ENCODE peak calls at places on chromosomes 2 and 18, in four cellular contexts. W is IMR-90, U is GM12878, J is H1. T is an unnamed sample.
A peak's percentile ranks its signal among the peaks of the same experiment; 100 is the strongest.

GRCh38 chr2:200985806-200986205 is 22.3 kb upstream of the ORC2 start:
- DNase-seq in W (peak; percentile 84), J (no peak), U (no peak), T (no peak)

GRCh38 chr2:21331625-21332370 is 208.0 kb downstream of the TDRD15 start:
- DNase-seq in U (no peak), J (no peak), W (no peak), T (no peak)

GRCh38 chr2:120858764-120859525 is 123.3 kb downstream of the GLI2 start:
- DNase-seq in U (no peak), J (no peak), W (no peak), T (no peak)

GRCh38 chr2:58918138-58918537 is 677.0 kb upstream of the FANCL start:
- DNase-seq in J (no peak), U (no peak), W (peak; percentile 76), T (no peak)

GRCh38 chr2:29504746-29505145 is 389.5 kb downstream of the CLIP4 start:
- DNase-seq in W (no peak), J (no peak), U (no peak), T (no peak)

GRCh38 chr2:26598336-26599006 is 42.7 kb downstream of the CIB4 start:
- DNase-seq in W (no peak), U (no peak), J (no peak), T (no peak)

GRCh38 chr2:53028259-53028658 is 739.3 kb upstream of the CHAC2 start:
- DNase-seq in W (peak; percentile 70), J (no peak), U (no peak), T (no peak)

GRCh38 chr2:195561205-195562032 is 95.6 kb upstream of the SLC39A10 start:
- DNase-seq in W (peak; percentile 99), J (no peak), U (peak; percentile 82), T (no peak)

GRCh38 chr2:235811446-235812184 is 317.8 kb downstream of the AGAP1 start:
- DNase-seq in W (peak; percentile 8), U (no peak), J (no peak), T (no peak)

GRCh38 chr18:48342588-48342987 is 66.6 kb downstream of the ZBTB7C start:
- DNase-seq in J (no peak), W (no peak), U (no peak), T (no peak)

GRCh38 chr18:50816767-50817166 is 3.0 kb downstream of the MRO start:
- DNase-seq in U (no peak), W (no peak), J (no peak), T (no peak)

GRCh38 chr2:222576390-222577081 is 79.4 kb downstream of the FARSB start:
- DNase-seq in J (no peak), U (no peak), W (peak; percentile 17), T (no peak)

GRCh38 chr2:28327963-28328922 is 64.4 kb upstream of the FOSL2 start:
- DNase-seq in J (no peak), W (peak; percentile 68), U (no peak), T (no peak)

GRCh38 chr2:19649785-19650380 is 251.9 kb downstream of the TTC32 start:
- DNase-seq in U (no peak), J (no peak), W (peak; percentile 100), T (no peak)
- TF ChIP-seq CHD1 in U (no peak), J (no peak), W (no peak), T (no peak)

GRCh38 chr2:239897596-239898235 is 127.4 kb downstream of the NDUFA10 start:
- DNase-seq in W (no peak), U (no peak), J (no peak), T (no peak)

GRCh38 chr2:239895669-239896068 is 129.5 kb downstream of the NDUFA10 start:
- DNase-seq in U (no peak), J (no peak), W (no peak), T (no peak)

GRCh38 chr2:239894276-239894675 is 130.9 kb downstream of the NDUFA10 start:
- DNase-seq in J (no peak), W (no peak), U (no peak), T (no peak)

GRCh38 chr2:239895116-239895515 is 130.0 kb downstream of the NDUFA10 start:
- DNase-seq in W (no peak), U (no peak), J (no peak), T (no peak)

GRCh38 chr2:239896075-239896474 is 129.1 kb downstream of the NDUFA10 start:
- DNase-seq in W (no peak), J (peak; percentile 27), U (no peak), T (no peak)
- TF ChIP-seq RAD21 in W (no peak), J (no peak), U (no peak), T (no peak)

GRCh38 chr18:53153281-53153680 is 813.3 kb downstream of the DCC start:
- DNase-seq in U (no peak), W (no peak), J (no peak), T (peak; percentile 1)

GRCh38 chr18:53152478-53152877 is 812.5 kb downstream of the DCC start:
- DNase-seq in U (no peak), J (no peak), W (no peak), T (no peak)

GRCh38 chr18:53148056-53148574 is 808.1 kb downstream of the DCC start:
- DNase-seq in W (no peak), J (no peak), U (no peak), T (no peak)

DNA sequence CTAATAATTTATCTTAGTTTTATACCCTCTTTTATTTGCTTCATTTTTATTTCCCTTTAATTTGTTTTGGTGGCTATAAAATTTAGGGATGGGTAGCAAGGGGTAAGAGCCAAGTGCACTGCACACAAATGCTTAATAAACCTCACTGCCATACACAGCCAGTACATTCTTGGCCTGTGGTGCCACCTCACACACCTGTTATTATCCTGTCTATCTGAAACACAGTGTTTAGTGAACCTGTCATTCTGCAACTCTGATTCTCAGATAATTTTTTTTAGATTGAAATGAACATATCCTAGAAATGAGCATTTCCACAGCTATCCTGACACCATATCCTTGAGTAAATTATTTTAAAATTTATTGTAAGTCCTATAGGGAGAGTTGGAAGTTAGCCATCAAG is 807.5 kb downstream of the DCC start:
- DNase-seq in J (no peak), U (no peak), W (no peak), T (no peak)
- TF ChIP-seq CHD1 in J (no peak), U (no peak), W (no peak), T (no peak)

GRCh38 chr2:43082878-43083261 is 143.5 kb downstream of the ZFP36L2 start:
- DNase-seq in W (no peak), U (no peak), J (no peak), T (no peak)

GRCh38 chr2:43084699-43085091 is 141.7 kb downstream of the ZFP36L2 start:
- DNase-seq in U (no peak), J (no peak), W (peak; percentile 73), T (no peak)

GRCh38 chr2:43082111-43082877 is 144.1 kb downstream of the ZFP36L2 start:
- DNase-seq in J (no peak), U (no peak), W (peak; percentile 79), T (no peak)

GRCh38 chr2:43083278-43083677 is 143.1 kb downstream of the ZFP36L2 start:
- DNase-seq in U (no peak), J (no peak), W (no peak), T (no peak)

DNA sequence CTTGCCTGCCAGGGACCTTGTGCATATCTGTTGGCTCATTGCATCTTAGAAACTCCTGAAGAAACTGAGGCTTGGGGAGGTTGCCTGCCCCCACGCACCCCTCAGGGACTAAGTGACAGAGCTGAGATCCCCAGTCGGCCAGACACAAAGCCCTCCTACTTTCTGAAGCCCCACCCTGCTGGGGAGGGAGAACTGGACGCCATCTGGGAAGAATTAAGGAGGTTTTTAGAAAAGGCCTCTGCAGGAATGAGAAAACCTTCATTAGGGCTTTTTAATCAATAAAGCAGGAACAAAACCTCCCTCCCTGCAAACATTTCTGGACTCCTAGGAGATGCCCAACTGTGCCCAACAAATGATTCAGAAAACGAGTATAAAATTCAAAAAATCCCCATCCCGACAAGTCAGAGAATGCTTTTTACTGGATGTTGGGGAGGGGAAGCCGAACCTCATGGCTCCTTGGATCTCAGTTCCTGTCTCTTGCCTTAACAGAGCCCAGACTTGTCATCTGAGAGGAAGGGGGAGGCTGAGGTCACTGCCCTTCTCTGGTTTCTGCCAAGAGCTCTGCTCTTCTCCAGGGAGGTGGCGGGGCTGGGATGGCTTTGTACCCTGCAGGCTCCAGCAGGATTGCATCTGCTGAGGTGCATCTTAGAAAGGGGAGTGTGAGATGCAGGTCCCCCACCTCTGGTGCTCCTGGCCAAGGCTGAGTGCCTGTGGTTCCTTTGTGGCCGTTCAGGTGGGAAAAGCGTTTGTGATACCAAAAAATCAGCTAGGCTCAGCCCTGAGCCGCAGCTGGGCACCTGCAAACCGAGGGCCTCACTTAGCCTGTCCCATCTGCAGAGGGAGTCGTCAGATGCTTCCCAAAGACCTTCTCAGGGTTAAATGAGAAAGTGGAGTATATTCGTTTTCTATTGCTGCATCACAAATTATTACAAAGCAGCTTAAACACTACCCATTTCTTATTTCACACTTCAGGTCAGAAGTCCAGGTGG is 142.4 kb downstream of the ZFP36L2 start:
- DNase-seq in W (peak; percentile 55), U (no peak), J (no peak), T (peak; percentile 29)
- TF ChIP-seq RAD21 in W (no peak), U (no peak), J (no peak), T (no peak)

DNA sequence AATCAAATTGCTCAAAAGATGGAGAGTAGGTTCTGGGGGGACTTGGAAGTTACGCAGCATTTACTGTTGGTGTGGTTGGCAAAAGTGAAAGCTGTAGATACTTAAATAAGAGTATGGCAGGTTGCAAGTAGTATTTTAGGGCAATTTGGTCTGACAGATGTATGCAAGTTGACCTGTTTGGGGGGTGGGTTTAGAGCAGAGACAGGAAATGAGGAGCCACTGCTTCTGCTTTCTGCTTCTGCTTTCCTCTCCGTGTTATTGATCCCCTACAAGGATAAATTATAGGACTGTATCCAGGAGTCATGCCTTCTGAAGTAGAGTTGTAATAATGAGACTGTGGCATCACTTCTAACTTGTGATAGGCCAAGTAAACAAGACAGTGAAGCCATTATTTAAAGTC is 71.2 kb downstream of the EPAS1 start:
- DNase-seq in J (no peak), W (no peak), U (no peak), T (no peak)
- TF ChIP-seq CHD1 in J (no peak), W (no peak), U (no peak), T (no peak)

GRCh38 chr2:8089596-8089995 is 592.3 kb upstream of the ID2 start:
- DNase-seq in J (no peak), W (peak; percentile 90), U (no peak), T (no peak)
- TF ChIP-seq RAD21 in J (no peak), W (no peak), U (no peak), T (no peak)

GRCh38 chr2:240255811-240256703 is 115.6 kb upstream of the OTOS start:
- DNase-seq in J (no peak), W (no peak), U (no peak), T (no peak)
- TF ChIP-seq CHD1 in J (no peak), W (no peak), U (no peak), T (no peak)

T was measured in K562.